ENCODE peak calls at places on chromosomes 7 and 10, in seven cellular contexts. One of them, this sample, is unnamed.

GRCh38 chr7:152050547-152050971 is 25.1 kb downstream of the GALNT11 start:
- DNase-seq in AML-193: no peak
- DNase-seq in endothelial cell of umbilical vein: no peak
- DNase-seq in fibroblast of gingiva: peak
- DNase-seq in hypothalamus: no peak
- DNase-seq in skeletal muscle cell: peak
- DNase-seq in nephron progenitor cell: no peak
- DNase-seq in this sample: no peak

GRCh38 chr10:78458983-78459638 is 425.4 kb downstream of the RPS24 start:
- DNase-seq in skeletal muscle cell: peak
- DNase-seq in AML-193: no peak
- DNase-seq in fibroblast of gingiva: no peak
- DNase-seq in hypothalamus: no peak
- DNase-seq in endothelial cell of umbilical vein: peak
- DNase-seq in nephron progenitor cell: no peak
- DNase-seq in this sample: peak

GRCh38 chr7:70317356-70317755 is 719.1 kb downstream of the AUTS2 start:
- DNase-seq in skeletal muscle cell: no peak
- DNase-seq in AML-193: no peak
- DNase-seq in nephron progenitor cell: no peak
- DNase-seq in endothelial cell of umbilical vein: no peak
- DNase-seq in hypothalamus: no peak
- DNase-seq in fibroblast of gingiva: peak
- DNase-seq in this sample: no peak

GRCh38 chr10:115606081-115606480 is 512.9 kb downstream of the ATRNL1 start:
- DNase-seq in endothelial cell of umbilical vein: no peak
- DNase-seq in fibroblast of gingiva: no peak
- DNase-seq in nephron progenitor cell: no peak
- DNase-seq in AML-193: no peak
- DNase-seq in hypothalamus: no peak
- DNase-seq in skeletal muscle cell: peak
- DNase-seq in this sample: no peak

GRCh38 chr10:49076741-49077521 is 38.4 kb downstream of the VSTM4 start:
- DNase-seq in nephron progenitor cell: no peak
- DNase-seq in hypothalamus: no peak
- DNase-seq in fibroblast of gingiva: no peak
- DNase-seq in endothelial cell of umbilical vein: no peak
- DNase-seq in AML-193: no peak
- DNase-seq in skeletal muscle cell: no peak
- DNase-seq in this sample: no peak

GRCh38 chr7:1537631-1538412 is 7.3 kb downstream of the MAFK start:
- DNase-seq in fibroblast of gingiva: peak
- DNase-seq in AML-193: no peak
- DNase-seq in skeletal muscle cell: peak
- DNase-seq in endothelial cell of umbilical vein: peak
- DNase-seq in hypothalamus: peak
- DNase-seq in nephron progenitor cell: peak
- DNase-seq in this sample: peak

GRCh38 chr10:44176311-44176710 is 208.6 kb downstream of the CXCL12 start:
- DNase-seq in AML-193: no peak
- DNase-seq in skeletal muscle cell: no peak
- DNase-seq in hypothalamus: no peak
- DNase-seq in fibroblast of gingiva: no peak
- DNase-seq in endothelial cell of umbilical vein: no peak
- DNase-seq in nephron progenitor cell: no peak
- DNase-seq in this sample: no peak

GRCh38 chr7:33742999-33743587 is 162.2 kb upstream of the BMPER start:
- DNase-seq in fibroblast of gingiva: no peak
- DNase-seq in skeletal muscle cell: no peak
- DNase-seq in AML-193: no peak
- DNase-seq in nephron progenitor cell: no peak
- DNase-seq in hypothalamus: no peak
- DNase-seq in endothelial cell of umbilical vein: no peak
- DNase-seq in this sample: no peak

GRCh38 chr10:74949434-74949833 is 123.0 kb downstream of the KAT6B start:
- DNase-seq in AML-193: no peak
- DNase-seq in fibroblast of gingiva: no peak
- DNase-seq in hypothalamus: no peak
- DNase-seq in nephron progenitor cell: no peak
- DNase-seq in skeletal muscle cell: no peak
- DNase-seq in endothelial cell of umbilical vein: peak
- DNase-seq in this sample: no peak

GRCh38 chr7:51316262-51316665 is 345 bp downstream of the COBL start:
- DNase-seq in endothelial cell of umbilical vein: no peak
- DNase-seq in hypothalamus: no peak
- DNase-seq in AML-193: no peak
- DNase-seq in fibroblast of gingiva: no peak
- DNase-seq in skeletal muscle cell: no peak
- DNase-seq in nephron progenitor cell: no peak
- DNase-seq in this sample: no peak

GRCh38 chr10:98536551-98536950 is 89.8 kb upstream of the HPS1 start:
- DNase-seq in nephron progenitor cell: no peak
- DNase-seq in hypothalamus: no peak
- DNase-seq in skeletal muscle cell: no peak
- DNase-seq in AML-193: no peak
- DNase-seq in fibroblast of gingiva: peak
- DNase-seq in endothelial cell of umbilical vein: no peak
- DNase-seq in this sample: no peak

GRCh38 chr10:72736176-72736795 is 44.3 kb downstream of the MCU start:
- DNase-seq in fibroblast of gingiva: peak
- DNase-seq in AML-193: no peak
- DNase-seq in nephron progenitor cell: no peak
- DNase-seq in hypothalamus: no peak
- DNase-seq in endothelial cell of umbilical vein: peak
- DNase-seq in skeletal muscle cell: peak
- DNase-seq in this sample: peak

GRCh38 chr7:107622429-107622828 is 38.2 kb upstream of the SLC26A4 start:
- DNase-seq in skeletal muscle cell: peak
- DNase-seq in nephron progenitor cell: no peak
- DNase-seq in fibroblast of gingiva: peak
- DNase-seq in AML-193: peak
- DNase-seq in endothelial cell of umbilical vein: peak
- DNase-seq in hypothalamus: no peak
- DNase-seq in this sample: peak

GRCh38 chr7:40356312-40356711 is 221.5 kb downstream of the SUGCT start:
- DNase-seq in hypothalamus: no peak
- DNase-seq in skeletal muscle cell: no peak
- DNase-seq in endothelial cell of umbilical vein: no peak
- DNase-seq in AML-193: no peak
- DNase-seq in nephron progenitor cell: no peak
- DNase-seq in fibroblast of gingiva: no peak
- DNase-seq in this sample: no peak

GRCh38 chr10:44343836-44344235 is 41.1 kb downstream of the CXCL12 start:
- DNase-seq in AML-193: no peak
- DNase-seq in hypothalamus: no peak
- DNase-seq in endothelial cell of umbilical vein: no peak
- DNase-seq in fibroblast of gingiva: no peak
- DNase-seq in skeletal muscle cell: no peak
- DNase-seq in nephron progenitor cell: no peak
- DNase-seq in this sample: no peak

GRCh38 chr10:83122336-83122735 is 1017.0 kb upstream of the GHITM start:
- DNase-seq in skeletal muscle cell: no peak
- DNase-seq in fibroblast of gingiva: no peak
- DNase-seq in endothelial cell of umbilical vein: no peak
- DNase-seq in AML-193: no peak
- DNase-seq in nephron progenitor cell: no peak
- DNase-seq in hypothalamus: no peak
- DNase-seq in this sample: no peak

GRCh38 chr10:132848306-132848705 is 62.4 kb upstream of the NKX6-2 start:
- DNase-seq in AML-193: no peak
- DNase-seq in nephron progenitor cell: no peak
- DNase-seq in endothelial cell of umbilical vein: no peak
- DNase-seq in skeletal muscle cell: no peak
- DNase-seq in hypothalamus: no peak
- DNase-seq in fibroblast of gingiva: no peak
- DNase-seq in this sample: no peak

GRCh38 chr7:73983437-73984164 is 44.4 kb upstream of the ELN start:
- DNase-seq in endothelial cell of umbilical vein: no peak
- DNase-seq in fibroblast of gingiva: no peak
- DNase-seq in skeletal muscle cell: no peak
- DNase-seq in hypothalamus: no peak
- DNase-seq in nephron progenitor cell: peak
- DNase-seq in AML-193: no peak
- DNase-seq in this sample: no peak

GRCh38 chr10:110426294-110427153 is 71.2 kb upstream of the DUSP5 start:
- DNase-seq in hypothalamus: no peak
- DNase-seq in fibroblast of gingiva: peak
- DNase-seq in AML-193: no peak
- DNase-seq in nephron progenitor cell: no peak
- DNase-seq in skeletal muscle cell: peak
- DNase-seq in endothelial cell of umbilical vein: no peak
- DNase-seq in this sample: peak

GRCh38 chr10:3763852-3764625 is 21.0 kb downstream of the KLF6 start:
- DNase-seq in AML-193: no peak
- DNase-seq in skeletal muscle cell: no peak
- DNase-seq in endothelial cell of umbilical vein: no peak
- DNase-seq in fibroblast of gingiva: no peak
- DNase-seq in nephron progenitor cell: no peak
- DNase-seq in hypothalamus: no peak
- DNase-seq in this sample: no peak

GRCh38 chr10:103703941-103704919 is 151.1 kb downstream of the SH3PXD2A start:
- DNase-seq in hypothalamus: no peak
- DNase-seq in AML-193: no peak
- DNase-seq in fibroblast of gingiva: no peak
- DNase-seq in endothelial cell of umbilical vein: no peak
- DNase-seq in skeletal muscle cell: no peak
- DNase-seq in nephron progenitor cell: no peak
- DNase-seq in this sample: no peak

GRCh38 chr10:78903351-78903940 is 165.3 kb upstream of the ZMIZ1 start:
- DNase-seq in skeletal muscle cell: no peak
- DNase-seq in endothelial cell of umbilical vein: no peak
- DNase-seq in nephron progenitor cell: no peak
- DNase-seq in AML-193: no peak
- DNase-seq in fibroblast of gingiva: no peak
- DNase-seq in hypothalamus: no peak
- DNase-seq in this sample: no peak